ENCODE peak calls at places on chromosome 7, in six cellular contexts. J, M, P, B, X and G are unnamed samples.

GRCh38 chr7:40276061-40276460 is 141.3 kb downstream of the SUGCT start:
- DNase-seq in B (no peak), J (no peak), X (no peak), M (no peak), P (no peak), G (no peak)

GRCh38 chr7:112939589-112940313 is 146.9 kb downstream of the GPR85 start:
- DNase-seq in P (peak), B (peak), X (peak), J (peak), M (peak), G (peak)

GRCh38 chr7:128829391-128830166 is 627 bp upstream of the FLNC start:
- DNase-seq in B (peak), P (no peak), X (peak), J (no peak), M (peak), G (no peak)

GRCh38 chr7:31991846-31992245 is 78.4 kb downstream of the PDE1C start:
- DNase-seq in X (peak), B (no peak), P (no peak), J (no peak), M (no peak), G (no peak)

GRCh38 chr7:70660154-70660818 is 471.7 kb upstream of the GALNT17 start:
- DNase-seq in J (no peak), M (no peak), B (no peak), X (no peak), P (no peak), G (no peak)

GRCh38 chr7:30924624-30925023 is 13.0 kb downstream of the AQP1 start:
- DNase-seq in J (no peak), B (peak), X (no peak), P (peak), M (no peak), G (no peak)

GRCh38 chr7:71408276-71408675 is 276.3 kb downstream of the GALNT17 start:
- DNase-seq in P (no peak), X (no peak), M (peak), J (no peak), B (no peak), G (peak)

GRCh38 chr7:73966062-73966940 is 61.7 kb upstream of the ELN start:
- DNase-seq in M (no peak), B (no peak), P (no peak), J (no peak), X (peak), G (no peak)

GRCh38 chr7:34354906-34355305 is 303.1 kb upstream of the NPSR1 start:
- DNase-seq in X (no peak), M (no peak), P (no peak), J (no peak), B (no peak), G (no peak)

DNA sequence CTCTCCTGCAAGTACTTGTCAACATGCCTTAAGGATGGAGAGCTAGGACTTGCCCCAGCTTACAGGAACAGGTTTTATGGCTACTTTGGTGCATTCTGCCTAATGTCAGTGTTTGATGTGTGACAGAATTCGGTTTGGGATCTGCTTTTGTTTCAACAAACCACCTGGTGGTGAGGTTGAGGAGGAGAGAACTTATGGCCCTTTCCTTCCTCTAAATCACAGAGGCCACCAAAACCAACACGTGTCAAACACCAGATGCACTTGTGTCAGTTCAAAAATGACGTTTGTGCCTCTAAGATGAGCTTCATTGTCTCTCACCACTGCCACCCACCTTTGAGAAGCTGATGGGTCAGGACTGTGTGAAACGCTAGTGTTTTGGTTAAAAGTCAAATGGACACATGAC is 83.9 kb downstream of the OSBPL3 start:
- DNase-seq in B (no peak), M (no peak), X (no peak), J (no peak), P (no peak), G (no peak)
- TF ChIP-seq CTCF in B (peak), M (no peak), X (no peak), J (no peak), P (no peak), G (no peak)

GRCh38 chr7:42232275-42232674 is 4.7 kb downstream of the GLI3 start:
- DNase-seq in P (no peak), X (peak), J (no peak), B (no peak), M (no peak), G (no peak)
- TF ChIP-seq CTCF in P (no peak), X (no peak), J (no peak), B (no peak), M (no peak), G (no peak)

GRCh38 chr7:86962623-86963022 is 96.8 kb downstream of the ELAPOR2 start:
- DNase-seq in X (no peak), P (no peak), J (no peak), B (no peak), M (no peak), G (no peak)
- TF ChIP-seq CTCF in X (no peak), P (no peak), J (no peak), B (no peak), M (no peak), G (no peak)

GRCh38 chr7:77367976-77368375 is 48.2 kb downstream of the GSAP start:
- DNase-seq in B (no peak), X (no peak), M (no peak), J (no peak), P (no peak), G (no peak)

GRCh38 chr7:77370606-77371005 is 45.5 kb downstream of the GSAP start:
- DNase-seq in M (no peak), B (no peak), J (no peak), P (no peak), X (no peak), G (no peak)

DNA sequence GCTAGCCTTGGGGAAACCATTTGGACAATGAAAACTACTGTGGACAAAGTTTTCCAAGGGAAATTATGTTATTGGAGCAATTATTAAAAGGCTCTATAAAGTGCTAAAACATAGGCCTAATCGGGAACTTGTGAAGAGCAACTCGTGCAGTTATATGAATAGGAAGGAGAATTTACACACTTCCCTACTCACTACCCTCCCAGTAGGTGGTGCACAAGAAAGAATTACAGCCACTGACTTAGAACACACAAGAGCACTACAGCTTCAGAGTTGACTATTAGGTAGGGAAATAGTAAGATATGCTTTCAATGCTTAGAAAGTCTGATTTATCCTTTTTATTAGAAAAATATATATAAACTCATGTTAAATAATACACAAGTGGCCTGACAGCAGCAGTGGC is 47.2 kb downstream of the GSAP start:
- DNase-seq in B (no peak), J (peak), M (peak), P (no peak), X (peak), G (no peak)
- TF ChIP-seq CTCF in B (no peak), J (peak), M (peak), P (no peak), X (peak), G (no peak)